ENCODE peak calls at places on chromosomes 3 and 15, in nine cellular contexts. T is stomach, W is sigmoid colon, J is GM12891, Y is transverse colon, R is esophagus muscularis mucosa, A is GM23338, E is spleen, O is suprapubic skin. I is an unnamed sample.

GRCh38 chr3:106582151-106582550 is 713.3 kb upstream of the CBLB start:
- DNase-seq in O (no peak), J (no peak), R (no peak), Y (no peak), E (no peak), A (no peak), W (no peak), T (no peak), I (no peak)

GRCh38 chr3:147620906-147621305 is 211.7 kb downstream of the ZIC1 start:
- DNase-seq in E (no peak), W (no peak), Y (no peak), A (no peak), O (no peak), T (no peak), R (no peak), J (no peak), I (no peak)

GRCh38 chr15:52509500-52510244 is 19.0 kb downstream of the MYO5A start:
- DNase-seq in E (no peak), W (no peak), O (no peak), A (no peak), R (no peak), T (no peak), Y (no peak), J (no peak), I (no peak)

GRCh38 chr15:52735231-52736089 is 54.7 kb downstream of the ONECUT1 start:
- DNase-seq in Y (peak), O (no peak), W (peak), R (peak), A (peak), T (peak), J (peak), E (no peak), I (peak)

GRCh38 chr3:72664576-72664975 is 183.7 kb downstream of the SHQ1 start:
- DNase-seq in R (no peak), W (no peak), E (no peak), A (no peak), O (no peak), Y (no peak), T (no peak), J (no peak), I (no peak)

GRCh38 chr3:33392703-33393125 is 47.5 kb downstream of the UBP1 start:
- DNase-seq in E (no peak), O (no peak), Y (no peak), T (no peak), J (no peak), A (no peak), W (no peak), R (no peak), I (peak)

GRCh38 chr3:117962750-117963149 is 1071.9 kb downstream of the IGSF11 start:
- DNase-seq in W (no peak), E (no peak), A (no peak), R (no peak), J (no peak), O (no peak), T (no peak), Y (no peak), I (no peak)

GRCh38 chr3:135564696-135565095 is 400.8 kb upstream of the PPP2R3A start:
- DNase-seq in J (no peak), A (no peak), E (no peak), R (no peak), Y (no peak), T (no peak), W (no peak), O (no peak), I (no peak)

GRCh38 chr3:138348107-138348949 is at the start of gene MRAS:
- DNase-seq in R (no peak), E (peak), O (peak), W (peak), J (peak), A (peak), T (peak), Y (peak), I (peak)

GRCh38 chr3:186880392-186880791 is 37.9 kb downstream of the ADIPOQ start:
- DNase-seq in R (peak), E (no peak), T (no peak), A (no peak), Y (no peak), J (no peak), W (no peak), O (no peak), I (no peak)

GRCh38 chr3:186883686-186884058 is 41.2 kb downstream of the ADIPOQ start:
- DNase-seq in O (no peak), W (no peak), R (no peak), E (no peak), A (no peak), J (no peak), T (no peak), Y (no peak), I (no peak)

GRCh38 chr3:186882125-186882524 is 39.6 kb downstream of the ADIPOQ start:
- DNase-seq in A (no peak), O (no peak), T (no peak), R (no peak), E (no peak), J (no peak), Y (no peak), W (no peak), I (no peak)

GRCh38 chr3:186886202-186886820 is 43.8 kb downstream of the ADIPOQ start:
- DNase-seq in O (no peak), E (no peak), A (peak), J (no peak), R (no peak), T (no peak), W (no peak), Y (no peak), I (no peak)

DNA sequence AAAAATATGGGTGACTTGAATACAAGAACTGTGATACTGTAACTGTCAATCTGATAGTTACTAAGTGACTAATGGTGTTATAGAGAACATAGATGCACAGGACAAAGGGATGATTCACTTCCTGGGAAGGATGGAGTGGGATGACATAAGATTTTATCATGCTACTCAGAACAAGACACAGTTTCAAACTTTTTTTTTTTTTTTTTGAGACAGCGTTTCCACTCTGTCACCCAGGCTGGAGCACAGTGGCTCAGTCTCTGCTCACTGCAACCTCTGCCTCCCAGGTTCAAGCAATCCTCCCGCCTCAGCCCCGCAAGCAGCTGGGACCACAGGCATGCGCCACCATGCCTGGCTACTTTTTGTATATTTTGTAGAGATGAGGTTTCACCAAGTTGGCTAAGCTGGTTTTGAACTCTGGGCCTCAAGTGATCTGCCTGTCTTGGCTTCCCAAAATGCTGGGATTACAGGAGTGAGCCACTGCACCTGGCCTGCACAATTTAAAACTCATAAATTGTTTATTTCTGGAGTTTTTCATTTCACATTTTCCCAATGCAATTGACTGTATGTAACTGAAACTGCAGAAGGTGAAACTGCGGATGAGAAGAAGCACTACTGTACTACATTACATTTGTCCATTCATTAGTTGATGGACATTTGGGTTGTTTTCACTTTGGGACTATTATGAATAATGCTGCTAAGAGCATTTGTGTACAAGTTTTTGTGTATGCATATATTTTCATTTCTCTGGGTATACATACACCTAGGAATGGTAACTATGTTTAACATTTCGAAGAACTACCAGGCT is 40.6 kb downstream of the ADIPOQ start:
- DNase-seq in E (no peak), R (peak), A (no peak), J (no peak), Y (no peak), W (no peak), O (no peak), T (no peak), I (peak)
- TF ChIP-seq POLR2AphosphoS5 in E (no peak), R (no peak), A (no peak), J (no peak), Y (no peak), W (no peak), O (no peak), T (no peak), I (no peak)

DNA sequence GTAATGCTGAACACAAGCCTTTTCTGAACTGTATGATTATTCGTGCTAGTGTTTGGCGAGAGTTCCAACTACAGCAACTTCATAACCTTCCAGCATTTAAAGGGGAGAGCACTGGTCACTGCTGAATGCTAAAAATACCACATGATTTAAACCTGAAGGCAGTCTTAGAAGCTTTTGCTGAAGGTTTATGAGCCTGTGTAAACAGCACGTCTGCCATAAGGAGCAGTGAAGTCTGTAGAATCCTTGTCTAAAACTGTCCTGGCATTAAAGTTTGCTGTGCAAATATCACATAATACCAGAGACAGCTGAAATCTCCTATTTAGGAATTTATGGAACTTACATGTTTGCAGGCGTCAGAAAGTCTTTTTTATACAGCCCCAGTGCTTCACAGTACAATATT is 5.9 kb downstream of the SATB1 start:
- DNase-seq in W (no peak), T (no peak), O (no peak), E (no peak), A (no peak), R (no peak), J (no peak), Y (no peak), I (no peak)
- TF ChIP-seq POLR2AphosphoS5 in W (no peak), T (no peak), O (no peak), E (no peak), A (no peak), R (no peak), J (no peak), Y (no peak), I (no peak)

GRCh38 chr15:45855210-45855906 is 220.5 kb downstream of the SQOR start:
- DNase-seq in J (no peak), A (no peak), R (no peak), O (no peak), E (no peak), T (peak), W (no peak), Y (no peak), I (no peak)
- TF ChIP-seq POLR2AphosphoS5 in J (no peak), A (no peak), R (no peak), O (no peak), E (no peak), T (peak), W (no peak), Y (no peak), I (no peak)

GRCh38 chr3:11495948-11496557 is 147.7 kb downstream of the VGLL4 start:
- DNase-seq in Y (no peak), E (no peak), R (no peak), W (no peak), T (peak), J (no peak), O (no peak), A (peak), I (no peak)

GRCh38 chr3:11498174-11498573 is 145.5 kb downstream of the VGLL4 start:
- DNase-seq in R (no peak), Y (no peak), J (no peak), E (no peak), T (no peak), W (no peak), A (no peak), O (no peak), I (no peak)

GRCh38 chr3:11494131-11494916 is 149.4 kb downstream of the VGLL4 start:
- DNase-seq in A (no peak), Y (no peak), T (no peak), E (no peak), R (no peak), W (no peak), J (no peak), O (no peak), I (no peak)

GRCh38 chr3:11499144-11499543 is 144.6 kb downstream of the VGLL4 start:
- DNase-seq in Y (no peak), E (no peak), J (no peak), A (no peak), O (no peak), W (no peak), R (no peak), T (no peak), I (no peak)

GRCh38 chr3:11498646-11499045 is 145.1 kb downstream of the VGLL4 start:
- DNase-seq in Y (peak), E (no peak), A (no peak), W (peak), O (no peak), J (no peak), R (no peak), T (peak), I (no peak)
- TF ChIP-seq POLR2AphosphoS5 in Y (no peak), E (no peak), A (no peak), W (no peak), O (no peak), J (no peak), R (no peak), T (no peak), I (no peak)

GRCh38 chr15:78092111-78093041 is at the start of gene SH2D7:
- DNase-seq in O (no peak), W (peak), E (no peak), Y (peak), R (no peak), T (no peak), J (no peak), A (no peak), I (no peak)
- TF ChIP-seq POLR2AphosphoS5 in O (no peak), W (no peak), E (no peak), Y (no peak), R (no peak), T (no peak), J (no peak), A (no peak), I (no peak)

GRCh38 chr3:55877703-55878102 is 390.6 kb upstream of the WNT5A start:
- DNase-seq in W (no peak), E (no peak), Y (no peak), T (no peak), R (peak), O (no peak), J (no peak), A (peak), I (no peak)

GRCh38 chr3:55870576-55870975 is 383.5 kb upstream of the WNT5A start:
- DNase-seq in E (no peak), R (peak), A (no peak), Y (no peak), J (no peak), T (no peak), O (no peak), W (no peak), I (no peak)

GRCh38 chr3:55873523-55874254 is 386.6 kb upstream of the WNT5A start:
- DNase-seq in O (no peak), R (peak), A (no peak), T (no peak), J (no peak), Y (no peak), W (no peak), E (no peak), I (no peak)

GRCh38 chr3:55879901-55880331 is 392.8 kb upstream of the WNT5A start:
- DNase-seq in Y (no peak), T (no peak), A (no peak), E (no peak), O (no peak), W (no peak), J (no peak), R (peak), I (no peak)

DNA sequence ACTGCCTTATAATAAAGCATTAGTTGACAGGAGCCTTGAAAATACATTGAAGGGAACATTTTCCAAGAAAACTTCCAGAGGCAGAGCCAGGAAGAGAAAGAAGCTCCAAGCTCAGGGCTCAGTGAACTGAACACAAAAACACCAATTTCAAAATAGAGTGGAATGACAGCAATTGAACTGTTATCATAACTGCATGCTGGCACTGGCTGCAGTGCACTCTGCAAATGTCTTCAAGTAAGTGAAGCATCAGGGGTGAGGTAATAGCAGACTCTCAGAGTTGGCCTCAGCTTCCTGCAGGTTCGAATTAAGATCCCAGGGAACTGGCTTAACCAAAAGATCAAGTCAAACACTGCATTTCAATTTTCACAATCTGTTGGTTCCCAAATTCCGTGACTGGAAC is 388.0 kb upstream of the WNT5A start:
- DNase-seq in O (no peak), A (no peak), R (peak), Y (no peak), W (no peak), J (no peak), T (no peak), E (no peak), I (no peak)
- TF ChIP-seq POLR2AphosphoS5 in O (no peak), A (no peak), R (no peak), Y (no peak), W (no peak), J (no peak), T (no peak), E (no peak), I (no peak)

GRCh38 chr3:51937014-51937413 is 4.7 kb downstream of the RRP9 start:
- DNase-seq in J (no peak), O (peak), W (peak), T (peak), Y (no peak), E (peak), R (no peak), A (no peak), I (no peak)
- TF ChIP-seq POLR2AphosphoS5 in J (no peak), O (no peak), W (no peak), T (no peak), Y (no peak), E (no peak), R (no peak), A (no peak), I (no peak)

DNA sequence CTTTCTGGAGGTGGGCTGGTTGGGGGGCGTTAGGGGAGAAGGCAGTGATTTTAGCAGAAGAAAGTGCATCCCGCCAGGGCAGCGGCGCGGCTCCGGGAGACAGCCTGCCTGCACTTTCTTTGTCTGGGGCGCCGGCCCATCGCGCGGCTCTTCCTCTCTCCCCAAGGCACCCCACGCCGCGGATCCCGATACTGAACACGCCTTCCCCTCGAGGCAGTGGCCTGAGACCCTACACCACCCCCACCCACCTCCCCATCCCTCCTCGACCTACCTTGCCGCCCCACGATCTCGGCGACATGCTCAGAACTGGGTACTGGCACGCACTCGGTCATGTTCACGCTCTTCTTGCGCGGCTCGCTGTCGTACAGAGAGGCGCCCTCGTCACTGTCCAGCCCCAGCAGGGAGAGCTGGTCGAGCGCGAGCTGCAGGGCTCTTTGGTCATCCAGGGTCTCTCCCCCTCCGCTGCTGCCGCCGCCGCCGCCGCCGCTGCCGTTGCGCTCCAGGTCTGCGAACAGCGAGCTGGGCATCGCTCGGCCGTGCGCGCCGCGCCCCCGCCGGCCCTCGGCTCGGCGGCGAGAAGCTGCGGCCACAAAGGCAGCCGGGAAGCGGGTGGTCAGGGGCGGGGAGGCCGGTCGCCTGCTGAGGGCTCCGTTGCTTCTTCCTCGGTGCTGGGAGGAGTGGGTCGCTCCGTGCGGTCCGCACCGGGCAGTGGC is 483 bp downstream of the MEX3B start:
- DNase-seq in W (peak), Y (peak), O (peak), E (peak), A (peak), R (no peak), J (peak), T (no peak), I (no peak)
- TF ChIP-seq POLR2AphosphoS5 in W (no peak), Y (no peak), O (no peak), E (no peak), A (no peak), R (no peak), J (no peak), T (no peak), I (no peak)